ENCODE peak calls at places on chromosomes 2 and 18, in nine cellular contexts. G is lower leg skin, K is hepatocyte, F is PC-3, Y is AG04450, M is endothelial cell of umbilical vein, Z is natural killer cell, D is cardiac muscle cell, B is fibroblast of mammary gland. T is an unnamed sample.

GRCh38 chr2:159817278-159817677 is 19.3 kb upstream of the CD302 start:
- DNase-seq in G (no peak), M (no peak), B (no peak), Y (no peak), D (no peak), K (no peak), Z (no peak), F (no peak), T (no peak)

GRCh38 chr2:186544255-186544675 is 45.6 kb upstream of the ITGAV start:
- DNase-seq in K (peak), G (no peak), F (peak), M (peak), D (peak), Y (peak), B (peak), Z (no peak), T (no peak)

GRCh38 chr18:30486856-30487255 is 555.7 kb downstream of the DSC3 start:
- DNase-seq in F (peak), Z (no peak), K (no peak), M (no peak), G (no peak), B (peak), D (peak), Y (no peak), T (no peak)

GRCh38 chr2:229586746-229587705 is 127.3 kb downstream of the DNER start:
- DNase-seq in B (peak), F (peak), Y (peak), D (peak), G (peak), Z (no peak), K (peak), M (peak), T (peak)

GRCh38 chr2:163734911-163735691 is 707 bp downstream of the FIGN start:
- DNase-seq in M (peak), Y (no peak), D (peak), F (peak), B (peak), Z (no peak), K (no peak), G (no peak), T (no peak)

GRCh38 chr2:57701391-57701791 is 345.2 kb upstream of the VRK2 start:
- DNase-seq in M (no peak), B (no peak), Z (no peak), F (no peak), K (no peak), Y (no peak), G (no peak), D (no peak), T (no peak)

GRCh38 chr2:237143118-237143517 is 57.4 kb downstream of the COPS8 start:
- DNase-seq in K (no peak), B (no peak), F (no peak), D (no peak), Y (no peak), M (no peak), Z (no peak), G (peak), T (peak)

GRCh38 chr18:44185981-44186380 is 494.7 kb upstream of the SETBP1 start:
- DNase-seq in G (no peak), D (no peak), B (no peak), F (no peak), K (no peak), M (no peak), Z (no peak), Y (no peak), T (no peak)

GRCh38 chr2:162025121-162025911 is 48.7 kb downstream of the DPP4 start:
- DNase-seq in F (peak), M (no peak), K (no peak), Y (peak), B (peak), G (no peak), Z (no peak), D (peak), T (no peak)

GRCh38 chr2:239420077-239420476 is 19.3 kb upstream of the HDAC4 start:
- DNase-seq in Y (no peak), K (no peak), B (no peak), M (no peak), G (no peak), D (no peak), Z (no peak), F (no peak), T (no peak)

GRCh38 chr2:95728878-95729511 is 137.2 kb downstream of the TRIM43 start:
- DNase-seq in B (peak), Y (peak), M (peak), G (peak), Z (no peak), D (peak), F (peak), K (no peak), T (no peak)

GRCh38 chr2:43101751-43102150 is 124.7 kb downstream of the ZFP36L2 start:
- DNase-seq in D (no peak), Z (no peak), M (no peak), K (no peak), Y (no peak), G (no peak), F (no peak), B (no peak), T (no peak)

GRCh38 chr2:39181297-39181696 is 60.4 kb upstream of the SOS1 start:
- DNase-seq in D (no peak), F (no peak), G (no peak), M (no peak), K (no peak), Y (no peak), B (no peak), Z (no peak), T (no peak)

GRCh38 chr2:85732467-85733120 is 21.2 kb upstream of the ATOH8 start:
- DNase-seq in M (no peak), D (no peak), G (no peak), Y (no peak), Z (no peak), F (no peak), K (no peak), B (no peak), T (no peak)

GRCh38 chr2:233336541-233336940 is 17.8 kb upstream of the DGKD start:
- DNase-seq in D (no peak), M (no peak), B (no peak), Z (no peak), F (no peak), G (no peak), K (no peak), Y (no peak), T (no peak)

GRCh38 chr2:238691596-238692491 is 156.0 kb upstream of the TWIST2 start:
- DNase-seq in D (no peak), Y (no peak), G (peak), F (no peak), Z (no peak), M (no peak), K (no peak), B (peak), T (no peak)

GRCh38 chr2:98403878-98404277 is 40.8 kb upstream of the INPP4A start:
- DNase-seq in Y (no peak), K (no peak), D (no peak), M (no peak), F (no peak), B (no peak), G (no peak), Z (no peak), T (no peak)

GRCh38 chr2:100482741-100483140 is 12.5 kb downstream of the NMS start:
- DNase-seq in Y (no peak), M (no peak), B (no peak), D (peak), G (no peak), K (no peak), F (no peak), Z (no peak), T (no peak)

GRCh38 chr18:75161629-75162028 is 47.3 kb downstream of the PTGR3 start:
- DNase-seq in F (no peak), Z (no peak), B (no peak), M (peak), K (no peak), G (peak), Y (no peak), D (peak), T (no peak)

GRCh38 chr2:92073036-92073814 is 2798.0 kb upstream of the TEKT4 start:
- DNase-seq in Z (no peak), B (no peak), Y (no peak), G (no peak), F (no peak), D (no peak), M (no peak), K (peak), T (peak)

GRCh38 chr18:26654173-26655009 is 106.0 kb upstream of the KCTD1 start:
- DNase-seq in K (no peak), Y (no peak), M (peak), B (no peak), G (no peak), F (no peak), D (no peak), Z (no peak), T (no peak)

GRCh38 chr18:49756671-49757362 is 56.5 kb downstream of the ACAA2 start:
- DNase-seq in D (no peak), F (no peak), Y (no peak), M (no peak), B (no peak), Z (no peak), K (no peak), G (no peak), T (no peak)

GRCh38 chr2:159903404-159904126 is 105.6 kb upstream of the CD302 start:
- DNase-seq in G (no peak), Z (peak), F (no peak), K (no peak), Y (no peak), M (peak), B (peak), D (peak), T (no peak)

GRCh38 chr2:47065771-47066380 is 89.2 kb downstream of the STPG4 start:
- DNase-seq in M (peak), F (peak), Z (no peak), Y (peak), K (no peak), D (peak), G (no peak), B (peak), T (no peak)

GRCh38 chr18:77016936-77017335 is 115.6 kb downstream of the MBP start:
- DNase-seq in G (no peak), Y (no peak), M (no peak), D (no peak), Z (no peak), K (no peak), F (no peak), B (no peak), T (no peak)

GRCh38 chr2:101949304-101949703 is 42.5 kb upstream of the IL1R2 start:
- DNase-seq in B (peak), D (no peak), K (no peak), G (no peak), F (peak), Y (no peak), M (no peak), Z (no peak), T (no peak)

GRCh38 chr2:191322838-191323506 is 77.8 kb downstream of the MYO1B start:
- DNase-seq in Z (no peak), M (no peak), B (no peak), K (no peak), Y (no peak), G (no peak), F (no peak), D (no peak), T (no peak)

GRCh38 chr18:59357928-59358327 is 1.1 kb downstream of the LMAN1 start:
- DNase-seq in Z (no peak), B (peak), M (peak), F (peak), Y (peak), G (no peak), K (peak), D (peak), T (no peak)

GRCh38 chr18:48952287-48953095 is 1.7 kb upstream of the SMAD7 start:
- DNase-seq in Y (no peak), D (peak), F (peak), M (peak), B (peak), K (peak), Z (peak), G (no peak), T (peak)

GRCh38 chr2:170926743-170927297 is 2.2 kb upstream of the GORASP2 start:
- DNase-seq in M (no peak), G (no peak), Y (no peak), F (no peak), K (no peak), Z (no peak), B (no peak), D (no peak), T (no peak)

GRCh38 chr18:13703899-13704298 is 22.5 kb downstream of the FAM210A start:
- DNase-seq in K (no peak), Z (no peak), M (no peak), Y (no peak), D (no peak), F (peak), B (peak), G (no peak), T (no peak)

GRCh38 chr2:98487101-98487805 is 42.6 kb downstream of the INPP4A start:
- DNase-seq in Z (no peak), K (no peak), M (no peak), D (no peak), F (no peak), G (no peak), B (peak), Y (no peak), T (no peak)

GRCh38 chr18:21454725-21455124 is 145.8 kb downstream of the ESCO1 start:
- DNase-seq in Z (no peak), B (no peak), K (no peak), D (no peak), M (no peak), Y (no peak), F (no peak), G (no peak), T (no peak)

GRCh38 chr2:122322815-122323214 is 567.4 kb downstream of the TSN start:
- DNase-seq in B (no peak), Y (no peak), Z (no peak), K (no peak), M (no peak), F (no peak), D (no peak), G (no peak), T (no peak)

GRCh38 chr2:235793163-235793752 is 299.4 kb downstream of the AGAP1 start:
- DNase-seq in D (peak), B (peak), G (no peak), Y (no peak), M (peak), K (peak), Z (no peak), F (peak), T (no peak)

GRCh38 chr18:24446953-24447537 is 13.4 kb upstream of the HRH4 start:
- DNase-seq in B (peak), D (no peak), G (no peak), Z (no peak), Y (no peak), F (peak), M (no peak), K (peak), T (no peak)

GRCh38 chr2:218277921-218278320 is 7.6 kb downstream of the PNKD start:
- DNase-seq in Z (no peak), G (no peak), K (no peak), D (no peak), F (no peak), M (no peak), Y (no peak), B (no peak), T (no peak)

GRCh38 chr2:29747786-29748470 is 173.5 kb downstream of the ALK start:
- DNase-seq in K (no peak), G (no peak), M (no peak), Z (no peak), F (peak), B (peak), D (peak), Y (peak), T (no peak)
- TF ChIP-seq CTCF in K (no peak), G (no peak), M (no peak), Z (no peak), F (no peak), B (no peak), D (no peak), Y (no peak), T (no peak)

DNA sequence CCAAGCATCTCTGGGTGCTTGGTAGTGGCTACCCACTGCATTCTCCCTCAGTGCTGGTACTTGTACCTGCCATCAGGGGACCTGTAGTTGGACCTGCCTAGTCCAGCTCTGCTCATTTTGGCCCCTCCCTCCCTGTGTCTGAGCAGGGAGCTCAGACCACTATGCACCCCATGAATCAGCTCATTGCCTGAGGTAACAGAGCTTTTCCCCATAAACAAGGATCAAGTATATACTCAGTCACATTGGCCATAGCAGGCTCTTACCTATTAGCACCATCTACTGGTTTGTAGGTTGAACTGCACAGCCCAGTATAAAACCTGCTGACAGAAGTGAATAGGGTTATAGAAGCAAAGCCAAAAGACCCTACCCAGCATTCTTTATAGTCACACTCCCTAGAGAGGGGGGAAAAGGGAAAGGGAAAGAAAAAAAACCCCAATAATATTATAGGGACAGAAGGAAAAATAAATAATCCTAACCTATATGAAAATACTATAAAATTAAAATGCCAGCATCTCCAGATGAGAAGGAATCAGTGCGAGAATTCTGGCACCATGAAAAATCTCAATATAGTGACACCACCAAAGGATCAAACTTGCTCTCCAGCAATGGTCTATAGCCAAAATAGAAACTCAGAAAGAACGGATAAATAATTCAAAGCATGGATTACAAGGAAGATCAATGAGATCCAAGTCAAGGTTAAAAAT is 6.9 kb upstream of the FLACC1 start:
- DNase-seq in Y (no peak), M (peak), F (peak), B (peak), D (peak), K (peak), G (no peak), Z (no peak), T (no peak)
- TF ChIP-seq CTCF in Y (peak), M (peak), F (peak), B (peak), D (peak), K (peak), G (no peak), Z (peak), T (peak)

GRCh38 chr2:206004004-206004693 is 81.8 kb downstream of the INO80D start:
- DNase-seq in B (peak), F (peak), Z (no peak), K (peak), M (no peak), D (peak), Y (no peak), G (no peak), T (no peak)
- TF ChIP-seq CTCF in B (peak), F (peak), Z (no peak), K (peak), M (peak), D (peak), Y (peak), G (no peak), T (peak)

GRCh38 chr2:189344036-189344435 is 97.2 kb upstream of the WDR75 start:
- DNase-seq in K (no peak), F (no peak), G (no peak), Y (no peak), B (no peak), M (no peak), Z (no peak), D (no peak), T (no peak)

GRCh38 chr2:189350515-189351209 is 90.6 kb upstream of the WDR75 start:
- DNase-seq in D (peak), K (peak), Z (no peak), Y (peak), B (peak), M (peak), F (peak), G (peak), T (no peak)

GRCh38 chr2:189348369-189348768 is 92.9 kb upstream of the WDR75 start:
- DNase-seq in F (no peak), Y (no peak), Z (no peak), G (no peak), K (no peak), B (peak), D (no peak), M (no peak), T (no peak)

GRCh38 chr2:189347540-189347939 is 93.7 kb upstream of the WDR75 start:
- DNase-seq in Z (no peak), G (peak), B (peak), D (peak), M (peak), F (peak), Y (peak), K (peak), T (no peak)
- TF ChIP-seq CTCF in Z (no peak), G (no peak), B (peak), D (peak), M (no peak), F (peak), Y (peak), K (peak), T (peak)

GRCh38 chr18:12278765-12279682 is 24.9 kb downstream of the CIDEA start:
- DNase-seq in F (no peak), Y (peak), D (peak), K (peak), M (peak), Z (no peak), G (peak), B (peak), T (no peak)
- TF ChIP-seq CTCF in F (no peak), Y (peak), D (peak), K (no peak), M (peak), Z (no peak), G (no peak), B (no peak), T (peak)

GRCh38 chr2:197359859-197360258 is 49.3 kb upstream of the ANKRD44 start:
- DNase-seq in Z (no peak), K (no peak), Y (no peak), G (no peak), D (no peak), M (no peak), B (no peak), F (no peak), T (no peak)
- TF ChIP-seq CTCF in Z (no peak), K (no peak), Y (no peak), G (no peak), D (no peak), M (no peak), B (peak), F (peak), T (peak)

GRCh38 chr2:146527166-146527565 is 1317.7 kb upstream of the ACVR2A start:
- DNase-seq in B (no peak), G (no peak), Y (no peak), F (no peak), D (no peak), M (no peak), Z (no peak), K (no peak), T (no peak)

GRCh38 chr2:146523218-146523617 is 1321.6 kb upstream of the ACVR2A start:
- DNase-seq in M (peak), Z (no peak), G (no peak), D (peak), K (no peak), Y (no peak), F (peak), B (peak), T (no peak)
- TF ChIP-seq CTCF in M (no peak), Z (no peak), G (no peak), D (peak), K (peak), Y (peak), F (peak), B (peak), T (peak)

DNA sequence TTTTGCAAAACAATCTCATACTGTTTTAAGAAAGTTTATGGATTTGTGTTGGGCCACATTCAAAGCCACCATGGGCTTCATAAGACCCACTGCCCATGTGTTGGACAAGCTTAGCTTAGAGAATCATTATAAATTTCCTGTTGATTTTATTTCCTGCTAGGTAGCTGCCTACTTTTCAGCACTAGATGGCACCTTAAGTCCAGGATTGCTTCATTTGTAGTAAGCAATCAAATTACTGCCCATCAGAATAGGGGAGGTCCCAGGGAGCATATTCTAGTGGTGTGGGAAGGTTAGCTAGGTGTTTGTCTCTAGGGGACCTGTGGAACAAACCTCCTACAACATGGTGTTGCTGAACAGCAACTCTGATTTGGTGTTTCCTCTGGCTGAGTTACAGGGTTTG is 11.0 kb upstream of the DCDC2C start:
- DNase-seq in G (no peak), Y (no peak), D (peak), Z (no peak), B (peak), M (peak), K (no peak), F (peak), T (no peak)
- TF ChIP-seq CTCF in G (no peak), Y (peak), D (peak), Z (no peak), B (peak), M (peak), K (peak), F (peak), T (peak)

T was measured in type B pancreatic cell.